ENCODE peak calls at places on chromosomes 16 and 17, in seven cellular contexts. One of them, this sample, is unnamed.

GRCh38 chr16:56625140-56625942 is at the start of gene MT1E:
- DNase-seq in IMR-90: peak
- DNase-seq in coronary artery: peak
- DNase-seq in left lung: peak
- DNase-seq in fibroblast of mammary gland: peak
- DNase-seq in adrenal gland: peak
- DNase-seq in HCT116: peak
- DNase-seq in this sample: no peak

GRCh38 chr17:19757536-19758180 is 9.6 kb upstream of the ALDH3A1 start:
- DNase-seq in fibroblast of mammary gland: no peak
- DNase-seq in left lung: no peak
- DNase-seq in HCT116: no peak
- DNase-seq in adrenal gland: peak
- DNase-seq in IMR-90: no peak
- DNase-seq in coronary artery: no peak
- DNase-seq in this sample: no peak

GRCh38 chr17:13958773-13959172 is 110.5 kb upstream of the COX10 start:
- DNase-seq in left lung: no peak
- DNase-seq in IMR-90: no peak
- DNase-seq in coronary artery: no peak
- DNase-seq in HCT116: no peak
- DNase-seq in adrenal gland: no peak
- DNase-seq in fibroblast of mammary gland: no peak
- DNase-seq in this sample: no peak

GRCh38 chr16:5633845-5634440 is 536.3 kb upstream of the EEF2KMT start:
- DNase-seq in HCT116: peak
- DNase-seq in left lung: no peak
- DNase-seq in IMR-90: peak
- DNase-seq in fibroblast of mammary gland: peak
- DNase-seq in coronary artery: no peak
- DNase-seq in adrenal gland: no peak
- DNase-seq in this sample: peak

GRCh38 chr16:71303938-71304337 is 14.7 kb upstream of the CMTR2 start:
- DNase-seq in left lung: no peak
- DNase-seq in HCT116: peak
- DNase-seq in coronary artery: no peak
- DNase-seq in fibroblast of mammary gland: no peak
- DNase-seq in adrenal gland: no peak
- DNase-seq in IMR-90: peak
- DNase-seq in this sample: no peak

GRCh38 chr17:61478026-61478789 is 26.0 kb downstream of the TBX4 start:
- DNase-seq in coronary artery: no peak
- DNase-seq in IMR-90: peak
- DNase-seq in HCT116: no peak
- DNase-seq in left lung: no peak
- DNase-seq in adrenal gland: no peak
- DNase-seq in fibroblast of mammary gland: no peak
- DNase-seq in this sample: no peak

GRCh38 chr16:29811896-29812665 is at the start of gene PRRT2:
- DNase-seq in coronary artery: peak
- DNase-seq in IMR-90: peak
- DNase-seq in fibroblast of mammary gland: peak
- DNase-seq in left lung: peak
- DNase-seq in adrenal gland: peak
- DNase-seq in HCT116: no peak
- DNase-seq in this sample: no peak

GRCh38 chr16:13961099-13961811 is 41.3 kb downstream of the ERCC4 start:
- DNase-seq in fibroblast of mammary gland: peak
- DNase-seq in left lung: no peak
- DNase-seq in coronary artery: no peak
- DNase-seq in HCT116: no peak
- DNase-seq in adrenal gland: no peak
- DNase-seq in IMR-90: peak
- DNase-seq in this sample: peak

GRCh38 chr17:79740413-79740812 is 9.7 kb downstream of the ENPP7 start:
- DNase-seq in coronary artery: no peak
- DNase-seq in HCT116: no peak
- DNase-seq in fibroblast of mammary gland: no peak
- DNase-seq in adrenal gland: no peak
- DNase-seq in left lung: no peak
- DNase-seq in IMR-90: no peak
- DNase-seq in this sample: no peak

GRCh38 chr16:30184430-30185140 is 1.2 kb downstream of the CORO1A start:
- DNase-seq in IMR-90: no peak
- DNase-seq in fibroblast of mammary gland: no peak
- DNase-seq in adrenal gland: peak
- DNase-seq in coronary artery: peak
- DNase-seq in left lung: peak
- DNase-seq in HCT116: no peak
- DNase-seq in this sample: no peak

GRCh38 chr17:45747907-45748306 is 36.2 kb upstream of the CRHR1 start:
- DNase-seq in HCT116: no peak
- DNase-seq in fibroblast of mammary gland: no peak
- DNase-seq in coronary artery: no peak
- DNase-seq in adrenal gland: no peak
- DNase-seq in left lung: no peak
- DNase-seq in IMR-90: no peak
- DNase-seq in this sample: no peak

GRCh38 chr17:36768355-36768754 is 167.0 kb downstream of the MRM1 start:
- DNase-seq in coronary artery: no peak
- DNase-seq in fibroblast of mammary gland: no peak
- DNase-seq in IMR-90: no peak
- DNase-seq in HCT116: no peak
- DNase-seq in adrenal gland: no peak
- DNase-seq in left lung: no peak
- DNase-seq in this sample: no peak
- TF ChIP-seq CTCF in coronary artery: no peak
- TF ChIP-seq CTCF in fibroblast of mammary gland: no peak
- TF ChIP-seq CTCF in IMR-90: no peak
- TF ChIP-seq CTCF in HCT116: peak
- TF ChIP-seq CTCF in adrenal gland: no peak
- TF ChIP-seq CTCF in left lung: no peak
- TF ChIP-seq CTCF in this sample: no peak

DNA sequence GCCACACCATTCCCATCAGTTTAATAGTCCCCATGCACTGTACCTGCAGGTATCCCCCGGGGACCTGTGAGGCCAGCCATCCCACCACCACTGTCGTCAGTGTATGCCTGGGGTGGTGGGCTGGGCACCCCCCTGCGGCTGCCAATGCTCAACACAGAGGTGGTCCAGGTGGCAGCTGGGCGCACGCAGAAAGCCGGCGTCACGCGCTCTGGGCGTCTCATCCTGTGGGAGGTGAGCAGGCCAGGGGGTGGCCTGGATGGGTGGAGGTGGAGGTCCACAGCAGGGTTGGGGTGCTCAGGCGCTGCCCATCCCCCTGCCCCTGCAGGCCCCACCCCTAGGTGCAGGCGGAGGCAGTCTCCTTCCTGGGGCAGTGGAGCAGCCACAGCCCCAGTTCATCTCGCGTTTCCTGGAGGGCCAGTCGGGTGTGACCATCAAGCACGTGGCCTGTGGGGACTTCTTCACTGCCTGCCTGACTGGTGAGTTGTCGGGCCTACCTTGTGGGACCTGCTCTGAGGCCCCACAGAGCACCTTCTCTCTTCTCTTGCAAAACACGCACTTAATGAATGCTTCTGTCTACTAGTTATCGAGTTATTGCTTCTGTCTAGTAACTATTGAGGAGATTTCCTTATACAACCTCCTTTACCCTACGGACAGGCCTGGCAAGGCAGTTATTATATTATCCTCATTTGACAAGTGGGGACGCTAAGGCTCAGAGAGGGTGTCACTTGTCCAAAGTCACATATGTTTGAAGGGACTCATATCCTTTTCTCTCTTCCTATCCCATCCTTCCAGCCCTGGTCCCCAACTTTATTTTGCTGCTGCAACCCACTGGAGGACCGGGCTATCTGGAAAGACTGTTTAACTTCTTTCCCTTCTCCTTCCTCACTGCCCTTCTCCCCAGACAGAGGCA is 5.8 kb upstream of the TRAF4 start:
- DNase-seq in left lung: no peak
- DNase-seq in IMR-90: no peak
- DNase-seq in fibroblast of mammary gland: no peak
- DNase-seq in coronary artery: no peak
- DNase-seq in HCT116: no peak
- DNase-seq in adrenal gland: no peak
- DNase-seq in this sample: no peak
- H3K4me3 ChIP-seq in left lung: no peak
- H3K4me3 ChIP-seq in IMR-90: no peak
- H3K4me3 ChIP-seq in fibroblast of mammary gland: no peak
- H3K4me3 ChIP-seq in coronary artery: no peak
- H3K4me3 ChIP-seq in HCT116: no peak
- H3K4me3 ChIP-seq in adrenal gland: no peak
- H3K4me3 ChIP-seq in this sample: no peak

DNA sequence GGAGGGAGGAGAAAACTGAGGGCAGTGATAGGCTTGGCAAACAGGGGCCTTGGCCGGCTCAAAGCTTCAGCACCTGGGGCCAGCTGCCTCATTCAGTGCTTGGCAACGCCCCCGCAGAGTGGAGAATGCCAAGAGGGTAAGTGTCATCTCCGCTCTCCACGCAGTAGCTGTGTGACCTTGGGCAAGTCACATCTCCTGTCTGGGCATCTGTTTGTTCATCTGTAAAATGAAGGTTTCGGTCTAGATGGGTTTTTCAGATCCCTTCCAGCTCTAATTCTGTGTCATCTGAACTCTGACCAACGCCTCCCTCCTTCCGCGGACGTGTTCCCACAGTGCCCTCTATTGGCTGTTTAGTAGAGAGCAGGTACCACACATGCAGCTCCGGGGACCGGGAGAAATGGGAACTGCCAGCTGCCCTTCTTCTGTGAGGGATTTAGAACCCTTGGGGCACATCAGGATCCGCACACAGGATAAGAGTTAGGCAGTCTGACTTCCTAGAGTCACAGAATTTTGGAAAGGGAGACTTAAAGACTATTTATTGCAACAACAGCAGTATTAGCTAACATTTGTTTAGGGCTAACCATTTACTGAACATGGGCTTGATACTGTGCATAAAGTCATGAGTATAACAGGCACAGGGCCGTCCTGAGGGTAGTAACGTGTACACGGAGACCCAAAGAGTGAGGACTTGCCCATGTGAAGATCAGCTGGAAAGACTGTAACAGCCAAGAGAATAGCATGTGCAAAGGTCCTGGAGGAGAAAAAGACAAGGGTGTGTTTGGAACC is 26.8 kb downstream of the GP2 start:
- DNase-seq in left lung: no peak
- DNase-seq in IMR-90: peak
- DNase-seq in fibroblast of mammary gland: peak
- DNase-seq in adrenal gland: peak
- DNase-seq in HCT116: peak
- DNase-seq in coronary artery: no peak
- DNase-seq in this sample: peak
- TF ChIP-seq CTCF in left lung: peak
- TF ChIP-seq CTCF in IMR-90: peak
- TF ChIP-seq CTCF in fibroblast of mammary gland: peak
- TF ChIP-seq CTCF in adrenal gland: peak
- TF ChIP-seq CTCF in HCT116: peak
- TF ChIP-seq CTCF in coronary artery: no peak
- TF ChIP-seq CTCF in this sample: peak

GRCh38 chr17:5419356-5419958 is at the start of gene NUP88:
- DNase-seq in adrenal gland: peak
- DNase-seq in IMR-90: peak
- DNase-seq in left lung: peak
- DNase-seq in coronary artery: peak
- DNase-seq in fibroblast of mammary gland: peak
- DNase-seq in HCT116: peak
- DNase-seq in this sample: peak

GRCh38 chr17:5413682-5414081 is 5.8 kb downstream of the NUP88 start:
- DNase-seq in left lung: no peak
- DNase-seq in IMR-90: peak
- DNase-seq in HCT116: peak
- DNase-seq in adrenal gland: no peak
- DNase-seq in fibroblast of mammary gland: peak
- DNase-seq in coronary artery: no peak
- DNase-seq in this sample: peak

GRCh38 chr17:5418858-5419355 is 555 bp downstream of the NUP88 start:
- DNase-seq in left lung: no peak
- DNase-seq in fibroblast of mammary gland: peak
- DNase-seq in coronary artery: no peak
- DNase-seq in IMR-90: peak
- DNase-seq in adrenal gland: peak
- DNase-seq in HCT116: no peak
- DNase-seq in this sample: no peak

GRCh38 chr17:5419959-5420653 is at the start of gene RPAIN:
- DNase-seq in IMR-90: peak
- DNase-seq in HCT116: peak
- DNase-seq in adrenal gland: peak
- DNase-seq in left lung: peak
- DNase-seq in fibroblast of mammary gland: peak
- DNase-seq in coronary artery: peak
- DNase-seq in this sample: no peak

DNA sequence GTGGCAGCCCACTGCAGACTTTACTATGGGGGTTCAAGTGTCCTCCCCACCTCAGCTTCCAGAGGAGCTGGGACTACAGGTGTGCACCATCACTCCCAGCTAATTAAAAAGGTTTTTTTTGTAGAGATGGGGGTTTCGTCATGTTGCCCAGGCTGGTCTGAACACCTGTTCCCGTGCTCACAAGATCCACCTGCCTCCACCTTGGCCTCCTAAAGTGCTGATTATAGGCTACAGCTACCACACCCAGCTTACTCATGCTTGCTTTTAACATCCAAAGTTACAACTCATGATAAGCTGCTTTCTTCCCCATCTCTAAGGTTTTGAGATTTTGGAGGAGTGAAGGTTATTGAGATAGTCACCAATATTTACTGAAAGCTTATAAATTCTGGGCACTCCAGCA is 2.6 kb downstream of the NUP88 start:
- DNase-seq in fibroblast of mammary gland: no peak
- DNase-seq in left lung: no peak
- DNase-seq in IMR-90: no peak
- DNase-seq in adrenal gland: no peak
- DNase-seq in coronary artery: no peak
- DNase-seq in HCT116: no peak
- DNase-seq in this sample: no peak
- H3K4me3 ChIP-seq in fibroblast of mammary gland: no peak
- H3K4me3 ChIP-seq in left lung: no peak
- H3K4me3 ChIP-seq in IMR-90: no peak
- H3K4me3 ChIP-seq in adrenal gland: no peak
- H3K4me3 ChIP-seq in coronary artery: no peak
- H3K4me3 ChIP-seq in HCT116: no peak
- H3K4me3 ChIP-seq in this sample: no peak

This sample was measured in astrocyte of the cerebellum.